ENCODE peak calls at places on chromosome 12, in seven cellular contexts. U, W, F, E, X, D and P are unnamed samples. For H3K27me3, the result is how much of the 10 kb centered on the place peaks cover.

GRCh38 chr12:130737731-130738130 is 21.6 kb upstream of the RIMBP2 start:
- DNase-seq in D (no peak), X (no peak), E (no peak), W (no peak), U (no peak), F (no peak), P (no peak)

GRCh38 chr12:121023799-121024198 is 7.5 kb upstream of the C12orf43 start:
- DNase-seq in W (no peak), D (no peak), X (no peak), E (no peak), F (no peak), U (no peak), P (no peak)

GRCh38 chr12:27336254-27336653 is 3.6 kb downstream of the BMAL2 start:
- DNase-seq in U (no peak), W (no peak), D (no peak), F (no peak), E (no peak), X (no peak), P (no peak)

GRCh38 chr12:121930862-121931261 is 12.5 kb downstream of the CFAP251 start:
- DNase-seq in D (no peak), X (no peak), W (no peak), E (no peak), F (no peak), U (no peak), P (no peak)

GRCh38 chr12:108302471-108303311 is 36.4 kb downstream of the CMKLR1 start:
- DNase-seq in D (no peak), F (peak), U (no peak), X (no peak), E (peak), W (peak), P (peak)

GRCh38 chr12:27914956-27915355 is 57.6 kb downstream of the PTHLH start:
- DNase-seq in W (no peak), U (no peak), X (no peak), D (no peak), E (no peak), F (no peak), P (no peak)

GRCh38 chr12:106138279-106138645 is 492 bp downstream of the NUAK1 start:
- DNase-seq in D (no peak), E (no peak), F (no peak), W (no peak), U (no peak), X (no peak), P (no peak)

GRCh38 chr12:52918784-52919183 is 13.9 kb upstream of the KRT8 start:
- DNase-seq in U (no peak), E (no peak), F (no peak), D (no peak), X (no peak), W (no peak), P (no peak)

GRCh38 chr12:46342562-46343033 is 30.0 kb downstream of the SLC38A2 start:
- DNase-seq in F (no peak), U (peak), X (no peak), D (peak), W (no peak), E (peak), P (no peak)

GRCh38 chr12:34404377-34405285 is 382.3 kb downstream of the ALG10 start:
- DNase-seq in E (no peak), D (no peak), F (no peak), W (peak), U (peak), X (no peak), P (peak)

GRCh38 chr12:39892146-39892545 is 213.7 kb downstream of the SLC2A13 start:
- DNase-seq in X (no peak), U (no peak), F (no peak), D (no peak), W (no peak), E (no peak), P (no peak)

GRCh38 chr12:10186299-10186698 is 7.5 kb downstream of the TMEM52B start:
- DNase-seq in U (no peak), W (peak), D (no peak), E (no peak), X (no peak), F (no peak), P (peak)

GRCh38 chr12:114858388-114859146 is 174.6 kb upstream of the TBX3 start:
- DNase-seq in D (peak), W (no peak), E (no peak), X (no peak), U (no peak), F (no peak), P (no peak)
- TF ChIP-seq CTCF in D (peak), W (no peak), E (peak), X (peak), U (no peak), F (no peak), P (no peak)

GRCh38 chr12:113525066-113525465 is 53.4 kb upstream of the LHX5 start:
- DNase-seq in U (no peak), W (no peak), E (no peak), F (no peak), X (no peak), D (no peak), P (no peak)

GRCh38 chr12:113524495-113524894 is 52.8 kb upstream of the LHX5 start:
- DNase-seq in X (no peak), W (no peak), E (no peak), D (no peak), F (no peak), U (no peak), P (no peak)

GRCh38 chr12:113533842-113534375 is 62.2 kb upstream of the LHX5 start:
- DNase-seq in W (no peak), E (no peak), U (no peak), F (no peak), D (no peak), X (no peak), P (no peak)

GRCh38 chr12:113534555-113534954 is 62.9 kb upstream of the LHX5 start:
- DNase-seq in W (no peak), F (no peak), D (no peak), E (no peak), U (no peak), X (no peak), P (no peak)

DNA sequence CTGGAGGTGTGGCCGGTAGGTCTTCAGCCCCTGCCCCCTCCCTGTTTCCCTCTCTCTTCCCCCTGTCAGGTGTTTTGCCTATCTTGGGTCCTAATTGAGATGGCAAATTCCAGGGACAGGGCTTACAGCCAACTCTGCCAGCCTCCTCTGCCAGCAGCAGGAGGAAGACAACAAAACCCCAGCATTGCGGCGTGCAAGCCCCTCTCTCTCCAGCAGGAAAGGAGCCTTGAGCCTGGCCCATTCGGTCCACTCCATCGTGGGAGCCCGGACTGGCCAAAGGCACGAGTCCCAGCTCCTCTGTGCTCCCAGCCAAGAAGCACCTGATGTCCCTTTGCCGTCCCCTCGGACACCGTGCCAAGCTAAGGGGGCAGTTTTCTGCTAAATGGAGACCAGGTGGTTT is 56.9 kb upstream of the LHX5 start:
- DNase-seq in D (no peak), X (no peak), F (no peak), W (no peak), U (no peak), E (no peak), P (no peak)
- H3K27me3 ChIP-seq in D (half or more), X (under half), F (under half), W (half or more), U (under half), E (under half), P (under half)

DNA sequence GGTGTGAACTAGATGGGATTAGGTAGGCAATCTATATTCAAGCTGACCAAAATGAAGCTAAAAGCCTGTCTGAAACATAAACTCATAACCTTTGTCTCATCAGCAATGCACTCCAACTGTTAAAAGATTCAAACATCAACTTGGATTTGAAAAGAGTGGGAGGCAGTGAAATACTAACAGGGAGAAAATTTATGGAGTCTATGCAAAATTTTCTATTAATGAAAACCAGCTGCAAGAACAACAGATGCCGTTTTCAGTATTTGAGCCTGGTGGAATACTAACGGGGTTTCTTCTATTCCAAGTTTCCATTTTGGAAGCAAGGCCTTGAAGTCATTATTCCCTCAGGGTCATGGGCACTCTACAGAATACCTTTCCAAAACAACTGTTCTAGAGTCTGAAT is 88.3 kb downstream of the LRP6 start:
- DNase-seq in D (no peak), U (no peak), X (no peak), E (no peak), F (no peak), W (no peak), P (no peak)
- TF ChIP-seq CTCF in D (no peak), U (no peak), X (no peak), E (no peak), F (no peak), W (no peak), P (no peak)

DNA sequence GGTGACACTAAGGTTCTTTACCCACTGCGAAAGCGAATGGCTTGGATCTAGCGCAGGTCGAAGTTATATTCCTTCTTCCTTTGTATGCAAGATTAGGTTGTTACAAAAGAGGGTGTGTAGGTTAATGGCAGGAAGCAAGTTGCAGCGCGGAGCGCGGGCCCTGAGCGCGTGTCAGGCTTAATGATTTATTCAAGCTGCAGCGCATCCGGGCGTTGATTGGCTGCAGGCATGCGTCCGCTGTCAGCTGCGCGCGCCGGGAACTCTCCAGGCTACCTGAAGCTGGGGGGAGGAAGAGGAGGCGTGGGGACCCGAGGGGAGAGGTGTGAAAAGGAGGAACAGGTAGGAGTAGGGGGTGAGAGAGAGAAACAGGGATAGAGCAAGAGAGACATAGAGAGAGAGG is 7.4 kb downstream of the ASCL1 start:
- DNase-seq in E (no peak), W (no peak), F (no peak), X (no peak), U (no peak), D (no peak), P (no peak)
- H3K27me3 ChIP-seq in E (half or more), W (half or more), F (under half), X (under half), U (under half), D (under half), P (under half)

GRCh38 chr12:7059780-7060179 is 738 bp upstream of the C1S start:
- DNase-seq in D (no peak), X (no peak), E (no peak), F (no peak), U (no peak), W (no peak), P (no peak)

GRCh38 chr12:7058850-7059249 is 1.7 kb upstream of the C1S start:
- DNase-seq in D (no peak), U (no peak), E (no peak), F (no peak), X (no peak), W (no peak), P (no peak)

GRCh38 chr12:7061596-7061995 is 1.1 kb downstream of the C1S start:
- DNase-seq in E (no peak), F (no peak), U (no peak), X (no peak), D (no peak), W (no peak), P (no peak)

GRCh38 chr12:7061138-7061537 is 620 bp downstream of the C1S start:
- DNase-seq in D (no peak), F (no peak), U (no peak), W (no peak), E (no peak), X (no peak), P (no peak)

DNA sequence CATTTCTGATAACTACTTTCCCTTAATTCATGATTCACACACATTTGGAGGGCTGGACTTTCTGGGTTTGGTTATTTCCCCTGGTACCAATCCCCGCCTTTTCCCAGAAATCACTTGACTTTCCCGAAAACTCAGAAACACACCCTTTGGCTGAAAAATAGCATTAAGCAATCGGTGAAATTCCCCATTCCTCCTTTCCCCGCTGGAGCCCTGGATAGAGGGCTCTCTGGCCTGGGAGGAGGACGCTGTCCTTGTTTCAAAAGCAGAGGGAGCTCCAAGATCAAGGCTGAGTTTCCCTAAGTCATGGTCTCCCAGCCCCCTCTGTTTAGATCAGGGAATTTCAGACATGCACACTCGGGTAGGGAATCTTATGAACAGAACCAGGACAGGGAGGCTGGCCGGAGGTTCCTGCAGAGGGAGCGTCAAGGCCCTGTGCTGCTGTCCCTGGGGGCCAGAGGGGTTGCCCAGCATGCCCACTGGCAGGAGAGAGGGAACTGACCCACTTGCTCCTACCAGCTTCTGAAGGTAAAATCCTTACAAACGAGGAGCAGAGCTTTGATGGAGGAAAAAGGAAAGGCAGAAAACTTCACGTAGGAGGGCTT is at the start of gene C1S:
- DNase-seq in F (peak), E (peak), X (peak), D (no peak), W (peak), U (peak), P (peak)
- TF ChIP-seq CTCF in F (peak), E (peak), X (peak), D (peak), W (peak), U (peak), P (peak)